ENCODE peak calls at places on chromosomes 16 and 17, in four cellular contexts. U is fibroblast of villous mesenchyme, A is neural progenitor cell, Z is A549. J is an unnamed sample.
A peak's percentile ranks its signal among the peaks of the same experiment; 100 is the strongest.

GRCh38 chr17:63945851-63946439 is 13.8 kb upstream of the CD79B start:
- DNase-seq in U (no peak), Z (no peak), A (no peak), J (no peak)

GRCh38 chr16:23650674-23651073 is 9.4 kb downstream of the DCTN5 start:
- DNase-seq in A (peak; percentile 24), Z (no peak), U (no peak), J (peak; percentile 37)

GRCh38 chr17:31780436-31780835 is 78.6 kb downstream of the COPRS start:
- DNase-seq in Z (no peak), A (no peak), U (no peak), J (no peak)

GRCh38 chr16:65908568-65908967 is 457.9 kb upstream of the CDH5 start:
- DNase-seq in U (no peak), Z (no peak), A (peak; percentile 94), J (no peak)

GRCh38 chr17:48259710-48260291 is 152.2 kb downstream of the SNX11 start:
- DNase-seq in U (no peak), A (peak; percentile 38), Z (peak; percentile 35), J (peak; percentile 56)

GRCh38 chr16:86517652-86518258 is 7.4 kb downstream of the FOXF1 start:
- DNase-seq in U (peak; percentile 87), A (peak; percentile 80), Z (peak; percentile 73), J (peak; percentile 52)

GRCh38 chr17:75031972-75032895 is 14.5 kb downstream of the ATP5PD start:
- DNase-seq in Z (peak; percentile 98), A (peak; percentile 40), U (peak; percentile 93), J (peak; percentile 73)

GRCh38 chr16:80074329-80074728 is 466.5 kb upstream of the DYNLRB2 start:
- DNase-seq in Z (no peak), U (no peak), A (no peak), J (no peak)

GRCh38 chr17:6544770-6545169 is 11.6 kb downstream of the PITPNM3 start:
- DNase-seq in A (peak; percentile 31), U (no peak), Z (no peak), J (no peak)

GRCh38 chr17:16158721-16159120 is 56.6 kb downstream of the NCOR1 start:
- DNase-seq in A (no peak), Z (no peak), U (peak; percentile 69), J (peak; percentile 6)

GRCh38 chr17:46063239-46063638 is 64.2 kb downstream of the STH start:
- DNase-seq in Z (peak; percentile 84), U (peak; percentile 71), A (no peak), J (peak; percentile 94)

GRCh38 chr16:82882249-82882648 is 255.5 kb downstream of the CDH13 start:
- DNase-seq in U (no peak), A (no peak), Z (no peak), J (no peak)

GRCh38 chr16:1494129-1494640 is 1.0 kb downstream of the TELO2 start:
- DNase-seq in U (peak; percentile 83), Z (peak; percentile 69), A (peak; percentile 48), J (peak; percentile 76)

GRCh38 chr17:74734256-74734655 is 2.8 kb upstream of the RAB37 start:
- DNase-seq in Z (no peak), A (no peak), U (no peak), J (no peak)

GRCh38 chr17:51559778-51560177 is 299.4 kb downstream of the UTP18 start:
- DNase-seq in A (no peak), U (no peak), Z (no peak), J (no peak)

GRCh38 chr16:75264531-75264998 is 13.1 kb upstream of the BCAR1 start:
- DNase-seq in A (no peak), Z (no peak), U (peak; percentile 65), J (no peak)
- H3K4me3 ChIP-seq in A (peak overlapping the region; percentile 99), Z (peak overlapping the region; percentile 97), U (peak overlapping the region; percentile 96), J (peak overlapping the region; percentile 77)

GRCh38 chr16:57497121-57497520 is 10.8 kb upstream of the DOK4 start:
- DNase-seq in Z (no peak), A (no peak), U (no peak), J (no peak)

GRCh38 chr16:57498031-57498430 is 11.7 kb upstream of the DOK4 start:
- DNase-seq in Z (no peak), U (no peak), A (no peak), J (no peak)

GRCh38 chr16:57489229-57489628 is 2.9 kb upstream of the DOK4 start:
- DNase-seq in Z (no peak), A (no peak), U (no peak), J (no peak)

DNA sequence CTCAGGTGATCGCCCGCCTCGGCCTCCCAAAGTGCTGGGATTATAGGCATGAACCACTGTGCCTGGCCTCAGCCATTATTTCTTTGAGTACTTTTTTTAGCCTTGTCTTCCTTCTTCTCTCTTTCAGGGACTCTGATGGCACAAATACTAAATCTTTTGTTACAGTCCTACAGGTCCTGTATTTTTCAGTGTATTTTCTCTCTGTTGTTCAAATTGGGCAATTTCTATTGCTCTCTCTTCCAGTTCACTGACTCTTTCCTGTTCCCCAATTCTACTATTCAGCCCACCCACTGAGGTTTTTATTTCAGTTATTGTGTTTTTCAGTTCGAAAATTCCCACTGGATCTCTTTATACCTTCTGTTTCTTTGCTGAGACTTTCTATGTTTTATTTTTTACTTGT is 7.5 kb upstream of the DOK4 start:
- DNase-seq in U (no peak), A (no peak), Z (no peak), J (no peak)
- TF ChIP-seq CTCF in U (no peak), A (no peak), Z (no peak), J (no peak)

GRCh38 chr17:47203984-47204721 is 5.0 kb upstream of the MYL4 start:
- DNase-seq in A (no peak), U (peak; percentile 43), Z (no peak), J (no peak)
- H3K4me3 ChIP-seq in A (no peak overlapping the region), U (no peak overlapping the region), Z (no peak overlapping the region), J (no peak overlapping the region)

GRCh38 chr17:57001541-57001940 is 23.6 kb downstream of the SCPEP1 start:
- DNase-seq in Z (no peak), U (no peak), A (no peak), J (no peak)
- TF ChIP-seq CTCF in Z (no peak), U (no peak), A (peak; percentile 13), J (no peak)

J was measured in epithelial cell of esophagus.